ENCODE peak calls at places on chromosomes 6 and 20, in four cellular contexts. U is prostate gland, B is A549, L is uterus. R is an unnamed sample.

GRCh38 chr20:36181934-36182603 is 27.5 kb downstream of the EPB41L1 start:
- DNase-seq in U (no peak), L (no peak), B (no peak), R (no peak)

GRCh38 chr6:4799912-4800311 is 23.7 kb downstream of the CDYL start:
- DNase-seq in L (no peak), U (no peak), B (no peak), R (no peak)

GRCh38 chr6:37459981-37460800 is 27.2 kb downstream of the CMTR1 start:
- DNase-seq in U (no peak), B (no peak), L (no peak), R (no peak)

GRCh38 chr6:85552652-85553051 is 41.0 kb downstream of the SNX14 start:
- DNase-seq in B (no peak), L (no peak), U (no peak), R (no peak)

GRCh38 chr20:44646641-44647274 is 4.7 kb downstream of the ADA start:
- DNase-seq in U (no peak), L (no peak), B (peak; percentile 24), R (no peak)

GRCh38 chr6:73382462-73383113 is 12.0 kb upstream of the DDX43 start:
- DNase-seq in B (no peak), U (no peak), L (no peak), R (no peak)

GRCh38 chr6:78589426-78589825 is 277.9 kb upstream of the IRAK1BP1 start:
- DNase-seq in B (no peak), L (no peak), U (no peak), R (no peak)

GRCh38 chr6:54847799-54848597 is 1.4 kb downstream of the FAM83B start:
- DNase-seq in U (peak; percentile 12), B (no peak), L (no peak), R (no peak)

GRCh38 chr6:41659935-41660334 is 21.7 kb downstream of the MDFI start:
- DNase-seq in U (no peak), B (no peak), L (no peak), R (no peak)

GRCh38 chr6:79498842-79499241 is 38.4 kb downstream of the LCA5 start:
- DNase-seq in B (no peak), U (no peak), L (no peak), R (no peak)

GRCh38 chr6:88365656-88366055 is 199.5 kb upstream of the CNR1 start:
- DNase-seq in B (no peak), L (no peak), U (no peak), R (no peak)

GRCh38 chr6:42527204-42527603 is 36.6 kb upstream of the UBR2 start:
- DNase-seq in B (no peak), L (no peak), U (no peak), R (no peak)

GRCh38 chr6:116220172-116220571 is 33.7 kb downstream of the TSPYL4 start:
- DNase-seq in L (no peak), U (no peak), B (no peak), R (no peak)

GRCh38 chr20:7094438-7094997 is 327.0 kb downstream of the BMP2 start:
- DNase-seq in B (peak; percentile 47), U (no peak), L (no peak), R (peak; percentile 50)

GRCh38 chr20:62358171-62358719 is 8.9 kb downstream of the LAMA5 start:
- DNase-seq in B (peak; percentile 77), L (peak; percentile 28), U (peak; percentile 64), R (no peak)

GRCh38 chr20:3339076-3339475 is 68.4 kb downstream of the DNAAF9 start:
- DNase-seq in U (no peak), B (no peak), L (no peak), R (no peak)

GRCh38 chr6:43120938-43121913 is 45.1 kb downstream of the PTK7 start:
- DNase-seq in B (peak; percentile 39), U (no peak), L (peak; percentile 84), R (peak; percentile 63)

GRCh38 chr20:24786646-24787045 is 162.4 kb upstream of the CST7 start:
- DNase-seq in U (no peak), B (no peak), L (no peak), R (no peak)

GRCh38 chr20:45345104-45345936 is 2.9 kb downstream of the SDC4 start:
- DNase-seq in L (no peak), U (peak; percentile 90), B (no peak), R (peak; percentile 59)

GRCh38 chr20:46433051-46433450 is 26.6 kb upstream of the ELMO2 start:
- DNase-seq in U (no peak), B (no peak), L (no peak), R (no peak)

GRCh38 chr20:11918280-11918952 is 723 bp downstream of the BTBD3 start:
- DNase-seq in U (no peak), L (no peak), B (no peak), R (no peak)

GRCh38 chr6:152380993-152381898 is 255.9 kb downstream of the SYNE1 start:
- DNase-seq in U (peak; percentile 10), B (peak; percentile 89), L (peak; percentile 85), R (peak; percentile 64)

GRCh38 chr6:151676460-151676807 is 131.0 kb upstream of the ESR1 start:
- DNase-seq in L (no peak), B (no peak), U (no peak), R (no peak)

GRCh38 chr20:10853176-10853575 is 179.4 kb upstream of the JAG1 start:
- DNase-seq in B (no peak), L (no peak), U (no peak), R (no peak)

GRCh38 chr6:121334299-121335104 is at the start of gene TBC1D32:
- DNase-seq in B (peak; percentile 88), U (peak; percentile 85), L (peak; percentile 92), R (peak; percentile 80)

GRCh38 chr20:46438156-46438750 is 31.8 kb upstream of the ELMO2 start:
- DNase-seq in L (no peak), B (peak; percentile 50), U (no peak), R (no peak)

GRCh38 chr6:168695701-168696100 is 254.7 kb downstream of the SMOC2 start:
- DNase-seq in U (no peak), B (no peak), L (no peak), R (no peak)

GRCh38 chr6:56764081-56764566 is 121.4 kb upstream of the DST start:
- DNase-seq in B (peak; percentile 60), U (no peak), L (no peak), R (no peak)

GRCh38 chr20:15139522-15139921 is 802.1 kb upstream of the FLRT3 start:
- DNase-seq in L (no peak), U (no peak), B (no peak), R (no peak)

GRCh38 chr6:163683105-163683622 is 268.6 kb downstream of the QKI start:
- DNase-seq in B (no peak), L (no peak), U (no peak), R (no peak)

GRCh38 chr20:33875055-33875454 is 63.9 kb downstream of the CHMP4B start:
- DNase-seq in B (no peak), U (no peak), L (no peak), R (peak; percentile 84)

GRCh38 chr6:38489951-38490350 is 149.8 kb downstream of the BTBD9 start:
- DNase-seq in U (no peak), B (no peak), L (no peak), R (no peak)

GRCh38 chr6:24901698-24902328 is 33.9 kb downstream of the RIPOR2 start:
- DNase-seq in L (no peak), B (no peak), U (no peak), R (no peak)

GRCh38 chr20:478949-479429 is 16.7 kb upstream of the TBC1D20 start:
- DNase-seq in U (peak; percentile 39), L (no peak), B (peak; percentile 76), R (no peak)

GRCh38 chr6:39402239-39402751 is 79.8 kb upstream of the KCNK16 start:
- DNase-seq in L (peak; percentile 20), B (no peak), U (no peak), R (no peak)

GRCh38 chr6:81304486-81304885 is 448.0 kb downstream of the TENT5A start:
- DNase-seq in U (no peak), L (no peak), B (no peak), R (no peak)

GRCh38 chr6:73262701-73263569 is at the start of gene KHDC1:
- DNase-seq in U (peak; percentile 8), B (peak; percentile 42), L (peak; percentile 48), R (peak; percentile 49)

GRCh38 chr20:49916146-49917002 is 1.0 kb upstream of the SPATA2 start:
- DNase-seq in B (peak; percentile 79), U (peak; percentile 55), L (no peak), R (no peak)
- TF ChIP-seq POLR2A in B (no peak), U (no peak), L (no peak), R (peak; percentile 31)

GRCh38 chr6:149714442-149714841 is 3.5 kb downstream of the LATS1 start:
- DNase-seq in U (no peak), L (no peak), B (no peak), R (no peak)
- H3K4me3 ChIP-seq in U (no peak overlapping the region), L (no peak overlapping the region), B (no peak overlapping the region), R (no peak overlapping the region)

DNA sequence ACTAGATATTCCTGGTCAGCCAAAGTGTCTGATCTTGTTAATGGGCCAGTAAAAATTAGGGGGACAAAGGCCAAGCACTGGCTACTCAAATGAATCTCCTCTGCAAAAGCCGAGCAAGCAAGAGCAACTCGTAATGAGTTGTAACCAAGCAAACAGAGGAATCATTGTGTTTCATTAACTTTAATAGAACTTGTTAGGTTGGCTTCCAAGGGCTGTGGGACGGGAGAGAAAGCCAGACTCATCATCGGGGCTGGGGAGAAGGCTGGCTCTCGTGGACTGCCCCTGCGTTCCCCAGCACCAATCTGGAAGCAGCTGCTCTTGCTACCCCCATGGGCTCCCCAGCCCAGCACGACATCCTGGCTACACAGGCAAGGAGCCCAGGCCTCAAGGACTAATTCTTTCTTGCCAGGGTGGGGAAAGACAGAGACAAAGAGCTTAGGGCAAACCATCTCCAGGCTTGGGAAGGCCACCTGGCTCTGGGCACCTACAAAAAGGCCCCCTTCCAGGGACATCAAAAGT is 10.5 kb upstream of the SCUBE3 start:
- DNase-seq in L (no peak), B (no peak), U (no peak), R (no peak)
- H3K27ac ChIP-seq in L (no peak overlapping the region), B (no peak overlapping the region), U (no peak overlapping the region), R (no peak overlapping the region)

GRCh38 chr20:19431906-19432305 is 219.5 kb downstream of the SLC24A3 start:
- DNase-seq in U (no peak), B (no peak), L (no peak), R (no peak)
- TF ChIP-seq POLR2A in U (no peak), B (no peak), L (no peak), R (no peak)